ENCODE peak calls at places on chromosomes 2 and 18, in five cellular contexts. F, X, T, U and W are unnamed samples.

GRCh38 chr2:56018202-56018601 is 94.6 kb upstream of the EFEMP1 start:
- DNase-seq in F (no peak), X (no peak), T (no peak), U (no peak), W (no peak)

GRCh38 chr2:190569994-190570755 is 35.7 kb upstream of the NEMP2 start:
- DNase-seq in F (no peak), X (no peak), T (no peak), U (no peak), W (no peak)

GRCh38 chr18:1103567-1103966 is 198.9 kb downstream of the ADCYAP1 start:
- DNase-seq in F (no peak), X (no peak), T (no peak), U (peak), W (no peak)

GRCh38 chr2:196939381-196939780 is 12.9 kb upstream of the PGAP1 start:
- DNase-seq in F (no peak), X (no peak), T (no peak), U (peak), W (no peak)

GRCh38 chr2:29238497-29238896 is 123.3 kb downstream of the CLIP4 start:
- DNase-seq in F (peak), X (no peak), T (peak), U (peak), W (peak)

GRCh38 chr2:43605079-43605655 is 9.3 kb upstream of the THADA start:
- DNase-seq in F (peak), X (peak), T (peak), U (peak), W (peak)

GRCh38 chr2:223519471-223519870 is 82.7 kb downstream of the SCG2 start:
- DNase-seq in F (no peak), X (no peak), T (no peak), U (no peak), W (no peak)

GRCh38 chr18:69998523-69998987 is 50.9 kb upstream of the CD226 start:
- DNase-seq in F (no peak), X (no peak), T (no peak), U (no peak), W (no peak)

GRCh38 chr2:24083567-24084385 is 858 bp downstream of the TP53I3 start:
- DNase-seq in F (peak), X (no peak), T (peak), U (peak), W (peak)

GRCh38 chr18:30616414-30616813 is 426.1 kb downstream of the DSC3 start:
- DNase-seq in F (no peak), X (no peak), T (no peak), U (no peak), W (no peak)

GRCh38 chr2:158464426-158465281 is 7.9 kb downstream of the PKP4 start:
- DNase-seq in F (no peak), X (no peak), T (no peak), U (peak), W (peak)

GRCh38 chr2:206502729-206503128 is 59.4 kb downstream of the ADAM23 start:
- DNase-seq in F (no peak), X (no peak), T (no peak), U (no peak), W (no peak)

GRCh38 chr2:53708988-53709387 is 58.6 kb upstream of the CHAC2 start:
- DNase-seq in F (peak), X (no peak), T (no peak), U (no peak), W (no peak)

GRCh38 chr2:120228503-120228902 is 5.3 kb upstream of the TMEM185B start:
- DNase-seq in F (no peak), X (no peak), T (no peak), U (peak), W (no peak)

GRCh38 chr2:37615808-37616673 is 55.4 kb downstream of the CDC42EP3 start:
- DNase-seq in F (peak), X (peak), T (no peak), U (no peak), W (no peak)

GRCh38 chr18:78796693-78797455 is 182.7 kb upstream of the SALL3 start:
- DNase-seq in F (no peak), X (no peak), T (no peak), U (no peak), W (no peak)

GRCh38 chr2:77487074-77487803 is 34.9 kb downstream of the LRRTM4 start:
- DNase-seq in F (no peak), X (no peak), T (no peak), U (no peak), W (no peak)

GRCh38 chr2:19767876-19768275 is 133.9 kb downstream of the TTC32 start:
- DNase-seq in F (no peak), X (no peak), T (no peak), U (peak), W (no peak)

GRCh38 chr2:54518430-54518829 is 62.3 kb downstream of the SPTBN1 start:
- DNase-seq in F (no peak), X (no peak), T (no peak), U (no peak), W (no peak)

GRCh38 chr2:54574107-54574859 is 118.2 kb downstream of the SPTBN1 start:
- DNase-seq in F (peak), X (peak), T (peak), U (peak), W (no peak)

GRCh38 chr18:60358516-60358915 is 14.1 kb downstream of the MC4R start:
- DNase-seq in F (no peak), X (no peak), T (no peak), U (peak), W (no peak)

GRCh38 chr2:62741954-62742722 is 36.6 kb downstream of the EHBP1 start:
- DNase-seq in F (no peak), X (no peak), T (peak), U (peak), W (no peak)

GRCh38 chr2:84858123-84858522 is 22.8 kb downstream of the TRABD2A start:
- DNase-seq in F (no peak), X (no peak), T (no peak), U (no peak), W (no peak)

GRCh38 chr2:108917078-108917440 is 72.0 kb downstream of the EDAR start:
- DNase-seq in F (no peak), X (no peak), T (peak), U (no peak), W (no peak)

GRCh38 chr2:33342171-33342570 is 134.3 kb upstream of the RASGRP3 start:
- DNase-seq in F (no peak), X (no peak), T (no peak), U (peak), W (no peak)

GRCh38 chr2:227324671-227325055 is 388 bp upstream of the MFF start:
- DNase-seq in F (no peak), X (peak), T (peak), U (no peak), W (peak)

GRCh38 chr18:26563024-26563423 is 14.7 kb upstream of the KCTD1 start:
- DNase-seq in F (no peak), X (no peak), T (no peak), U (no peak), W (no peak)

GRCh38 chr2:85718885-85719487 is 24.8 kb downstream of the GNLY start:
- DNase-seq in F (no peak), X (no peak), T (no peak), U (no peak), W (no peak)

GRCh38 chr18:22705328-22705727 is 227.8 kb upstream of the RBBP8 start:
- DNase-seq in F (no peak), X (no peak), T (peak), U (peak), W (no peak)

GRCh38 chr2:236303935-236304334 is 39.7 kb upstream of the ASB18 start:
- DNase-seq in F (no peak), X (no peak), T (no peak), U (no peak), W (no peak)

GRCh38 chr2:41141146-41141791 is 689.4 kb upstream of the SLC8A1 start:
- DNase-seq in F (no peak), X (no peak), T (no peak), U (no peak), W (no peak)

GRCh38 chr18:69161383-69162028 is 239.2 kb upstream of the DOK6 start:
- DNase-seq in F (no peak), X (no peak), T (peak), U (no peak), W (no peak)

GRCh38 chr2:36088716-36089328 is 266.8 kb upstream of the CRIM1 start:
- DNase-seq in F (no peak), X (no peak), T (no peak), U (no peak), W (no peak)

GRCh38 chr2:20326163-20326780 is 24.4 kb downstream of the PUM2 start:
- DNase-seq in F (peak), X (peak), T (peak), U (peak), W (peak)

GRCh38 chr18:46407471-46408166 is 249.4 kb downstream of the LOXHD1 start:
- DNase-seq in F (peak), X (no peak), T (no peak), U (no peak), W (no peak)

GRCh38 chr2:11744631-11745394 is 1.6 kb upstream of the LPIN1 start:
- DNase-seq in F (peak), X (no peak), T (no peak), U (peak), W (no peak)